ENCODE peak calls at places on chromosomes 11 and 22, in eight cellular contexts. One of them, this sample, is unnamed.

GRCh38 chr11:70156291-70157037 is 46.6 kb upstream of the FADD start:
- DNase-seq in posterior cingulate gyrus: no peak
- DNase-seq in coronary artery: no peak
- DNase-seq in activated CD4-positive, CD25-positive, alpha-beta regulatory T cell treated with anti-CD3 and anti-CD28 coated beads, Interleukin-2, amount 50 U/mL, for 72 hours: no peak
- DNase-seq in astrocyte of the spinal cord: no peak
- DNase-seq in amniotic stem cell: no peak
- DNase-seq in HAP-1: no peak
- DNase-seq in SJCRH30: no peak
- DNase-seq in this sample: no peak

GRCh38 chr11:120577624-120578363 is 66.2 kb downstream of the GRIK4 start:
- DNase-seq in SJCRH30: no peak
- DNase-seq in amniotic stem cell: no peak
- DNase-seq in posterior cingulate gyrus: no peak
- DNase-seq in coronary artery: no peak
- DNase-seq in activated CD4-positive, CD25-positive, alpha-beta regulatory T cell treated with anti-CD3 and anti-CD28 coated beads, Interleukin-2, amount 50 U/mL, for 72 hours: no peak
- DNase-seq in astrocyte of the spinal cord: no peak
- DNase-seq in HAP-1: no peak
- DNase-seq in this sample: no peak

GRCh38 chr11:12139144-12139881 is 28.9 kb downstream of the MICAL2 start:
- DNase-seq in SJCRH30: no peak
- DNase-seq in HAP-1: no peak
- DNase-seq in amniotic stem cell: no peak
- DNase-seq in posterior cingulate gyrus: no peak
- DNase-seq in activated CD4-positive, CD25-positive, alpha-beta regulatory T cell treated with anti-CD3 and anti-CD28 coated beads, Interleukin-2, amount 50 U/mL, for 72 hours: no peak
- DNase-seq in coronary artery: no peak
- DNase-seq in astrocyte of the spinal cord: peak
- DNase-seq in this sample: peak

GRCh38 chr22:37801946-37802309 is 5.8 kb upstream of the GCAT start:
- DNase-seq in activated CD4-positive, CD25-positive, alpha-beta regulatory T cell treated with anti-CD3 and anti-CD28 coated beads, Interleukin-2, amount 50 U/mL, for 72 hours: no peak
- DNase-seq in amniotic stem cell: no peak
- DNase-seq in HAP-1: peak
- DNase-seq in SJCRH30: no peak
- DNase-seq in coronary artery: no peak
- DNase-seq in astrocyte of the spinal cord: no peak
- DNase-seq in posterior cingulate gyrus: no peak
- DNase-seq in this sample: no peak

GRCh38 chr11:111733655-111734088 is 32.5 kb downstream of the PPP2R1B start:
- DNase-seq in coronary artery: no peak
- DNase-seq in activated CD4-positive, CD25-positive, alpha-beta regulatory T cell treated with anti-CD3 and anti-CD28 coated beads, Interleukin-2, amount 50 U/mL, for 72 hours: no peak
- DNase-seq in SJCRH30: no peak
- DNase-seq in astrocyte of the spinal cord: peak
- DNase-seq in HAP-1: no peak
- DNase-seq in amniotic stem cell: no peak
- DNase-seq in posterior cingulate gyrus: no peak
- DNase-seq in this sample: no peak

GRCh38 chr11:36360318-36360717 is 64.2 kb downstream of the PRR5L start:
- DNase-seq in amniotic stem cell: no peak
- DNase-seq in astrocyte of the spinal cord: no peak
- DNase-seq in activated CD4-positive, CD25-positive, alpha-beta regulatory T cell treated with anti-CD3 and anti-CD28 coated beads, Interleukin-2, amount 50 U/mL, for 72 hours: no peak
- DNase-seq in SJCRH30: no peak
- DNase-seq in HAP-1: no peak
- DNase-seq in posterior cingulate gyrus: no peak
- DNase-seq in coronary artery: no peak
- DNase-seq in this sample: no peak

GRCh38 chr11:64607381-64608259 is 16.6 kb downstream of the SLC22A12 start:
- DNase-seq in coronary artery: no peak
- DNase-seq in SJCRH30: no peak
- DNase-seq in posterior cingulate gyrus: peak
- DNase-seq in HAP-1: no peak
- DNase-seq in amniotic stem cell: no peak
- DNase-seq in astrocyte of the spinal cord: peak
- DNase-seq in activated CD4-positive, CD25-positive, alpha-beta regulatory T cell treated with anti-CD3 and anti-CD28 coated beads, Interleukin-2, amount 50 U/mL, for 72 hours: no peak
- DNase-seq in this sample: peak

GRCh38 chr11:67409781-67410368 is 5.6 kb upstream of the CARNS1 start:
- DNase-seq in HAP-1: peak
- DNase-seq in activated CD4-positive, CD25-positive, alpha-beta regulatory T cell treated with anti-CD3 and anti-CD28 coated beads, Interleukin-2, amount 50 U/mL, for 72 hours: no peak
- DNase-seq in posterior cingulate gyrus: no peak
- DNase-seq in astrocyte of the spinal cord: no peak
- DNase-seq in SJCRH30: no peak
- DNase-seq in coronary artery: no peak
- DNase-seq in amniotic stem cell: no peak
- DNase-seq in this sample: no peak

GRCh38 chr11:15944460-15944859 is 411.9 kb downstream of the SOX6 start:
- DNase-seq in amniotic stem cell: no peak
- DNase-seq in coronary artery: peak
- DNase-seq in HAP-1: no peak
- DNase-seq in posterior cingulate gyrus: no peak
- DNase-seq in activated CD4-positive, CD25-positive, alpha-beta regulatory T cell treated with anti-CD3 and anti-CD28 coated beads, Interleukin-2, amount 50 U/mL, for 72 hours: no peak
- DNase-seq in astrocyte of the spinal cord: no peak
- DNase-seq in SJCRH30: no peak
- DNase-seq in this sample: no peak

GRCh38 chr11:59187587-59187986 is 15.7 kb downstream of the DTX4 start:
- DNase-seq in astrocyte of the spinal cord: no peak
- DNase-seq in activated CD4-positive, CD25-positive, alpha-beta regulatory T cell treated with anti-CD3 and anti-CD28 coated beads, Interleukin-2, amount 50 U/mL, for 72 hours: no peak
- DNase-seq in HAP-1: no peak
- DNase-seq in amniotic stem cell: no peak
- DNase-seq in coronary artery: no peak
- DNase-seq in SJCRH30: peak
- DNase-seq in posterior cingulate gyrus: no peak
- DNase-seq in this sample: peak

GRCh38 chr22:37197451-37198289 is 9.6 kb upstream of the C1QTNF6 start:
- DNase-seq in astrocyte of the spinal cord: peak
- DNase-seq in HAP-1: no peak
- DNase-seq in amniotic stem cell: no peak
- DNase-seq in activated CD4-positive, CD25-positive, alpha-beta regulatory T cell treated with anti-CD3 and anti-CD28 coated beads, Interleukin-2, amount 50 U/mL, for 72 hours: peak
- DNase-seq in coronary artery: no peak
- DNase-seq in SJCRH30: no peak
- DNase-seq in posterior cingulate gyrus: no peak
- DNase-seq in this sample: peak

GRCh38 chr22:28980326-28980725 is 81.3 kb downstream of the C22orf31 start:
- DNase-seq in astrocyte of the spinal cord: no peak
- DNase-seq in SJCRH30: no peak
- DNase-seq in amniotic stem cell: no peak
- DNase-seq in coronary artery: no peak
- DNase-seq in HAP-1: no peak
- DNase-seq in activated CD4-positive, CD25-positive, alpha-beta regulatory T cell treated with anti-CD3 and anti-CD28 coated beads, Interleukin-2, amount 50 U/mL, for 72 hours: no peak
- DNase-seq in posterior cingulate gyrus: no peak
- DNase-seq in this sample: no peak

GRCh38 chr22:46748948-46749681 is 11.1 kb upstream of the CERK start:
- DNase-seq in SJCRH30: no peak
- DNase-seq in amniotic stem cell: no peak
- DNase-seq in HAP-1: no peak
- DNase-seq in activated CD4-positive, CD25-positive, alpha-beta regulatory T cell treated with anti-CD3 and anti-CD28 coated beads, Interleukin-2, amount 50 U/mL, for 72 hours: peak
- DNase-seq in coronary artery: no peak
- DNase-seq in posterior cingulate gyrus: no peak
- DNase-seq in astrocyte of the spinal cord: no peak
- DNase-seq in this sample: peak

GRCh38 chr11:30131535-30131934 is 99.3 kb upstream of the FSHB start:
- DNase-seq in activated CD4-positive, CD25-positive, alpha-beta regulatory T cell treated with anti-CD3 and anti-CD28 coated beads, Interleukin-2, amount 50 U/mL, for 72 hours: no peak
- DNase-seq in astrocyte of the spinal cord: no peak
- DNase-seq in HAP-1: no peak
- DNase-seq in coronary artery: no peak
- DNase-seq in SJCRH30: peak
- DNase-seq in amniotic stem cell: no peak
- DNase-seq in posterior cingulate gyrus: no peak
- DNase-seq in this sample: no peak

GRCh38 chr11:62573006-62573591 is 592 bp downstream of the EEF1G start:
- DNase-seq in activated CD4-positive, CD25-positive, alpha-beta regulatory T cell treated with anti-CD3 and anti-CD28 coated beads, Interleukin-2, amount 50 U/mL, for 72 hours: no peak
- DNase-seq in coronary artery: no peak
- DNase-seq in astrocyte of the spinal cord: peak
- DNase-seq in HAP-1: peak
- DNase-seq in SJCRH30: peak
- DNase-seq in amniotic stem cell: no peak
- DNase-seq in posterior cingulate gyrus: no peak
- DNase-seq in this sample: no peak

GRCh38 chr11:46912526-46913150 is 5.7 kb downstream of the LRP4 start:
- DNase-seq in amniotic stem cell: no peak
- DNase-seq in coronary artery: no peak
- DNase-seq in activated CD4-positive, CD25-positive, alpha-beta regulatory T cell treated with anti-CD3 and anti-CD28 coated beads, Interleukin-2, amount 50 U/mL, for 72 hours: no peak
- DNase-seq in astrocyte of the spinal cord: no peak
- DNase-seq in HAP-1: peak
- DNase-seq in SJCRH30: peak
- DNase-seq in posterior cingulate gyrus: no peak
- DNase-seq in this sample: no peak

GRCh38 chr11:18188796-18189195 is 16.2 kb downstream of the MRGPRX4 start:
- DNase-seq in posterior cingulate gyrus: no peak
- DNase-seq in astrocyte of the spinal cord: no peak
- DNase-seq in HAP-1: no peak
- DNase-seq in coronary artery: no peak
- DNase-seq in SJCRH30: no peak
- DNase-seq in activated CD4-positive, CD25-positive, alpha-beta regulatory T cell treated with anti-CD3 and anti-CD28 coated beads, Interleukin-2, amount 50 U/mL, for 72 hours: no peak
- DNase-seq in amniotic stem cell: no peak
- DNase-seq in this sample: no peak

GRCh38 chr22:24418786-24419479 is 8.5 kb upstream of the ADORA2A start:
- DNase-seq in HAP-1: no peak
- DNase-seq in astrocyte of the spinal cord: no peak
- DNase-seq in amniotic stem cell: no peak
- DNase-seq in posterior cingulate gyrus: no peak
- DNase-seq in coronary artery: no peak
- DNase-seq in SJCRH30: no peak
- DNase-seq in activated CD4-positive, CD25-positive, alpha-beta regulatory T cell treated with anti-CD3 and anti-CD28 coated beads, Interleukin-2, amount 50 U/mL, for 72 hours: no peak
- DNase-seq in this sample: no peak

GRCh38 chr22:21766933-21767462 is 31.4 kb upstream of the YPEL1 start:
- DNase-seq in SJCRH30: no peak
- DNase-seq in astrocyte of the spinal cord: no peak
- DNase-seq in activated CD4-positive, CD25-positive, alpha-beta regulatory T cell treated with anti-CD3 and anti-CD28 coated beads, Interleukin-2, amount 50 U/mL, for 72 hours: peak
- DNase-seq in posterior cingulate gyrus: no peak
- DNase-seq in amniotic stem cell: no peak
- DNase-seq in coronary artery: no peak
- DNase-seq in HAP-1: no peak
- DNase-seq in this sample: no peak

GRCh38 chr22:49810363-49811013 is 17.2 kb downstream of the BRD1 start:
- DNase-seq in coronary artery: no peak
- DNase-seq in amniotic stem cell: no peak
- DNase-seq in SJCRH30: no peak
- DNase-seq in activated CD4-positive, CD25-positive, alpha-beta regulatory T cell treated with anti-CD3 and anti-CD28 coated beads, Interleukin-2, amount 50 U/mL, for 72 hours: no peak
- DNase-seq in astrocyte of the spinal cord: peak
- DNase-seq in HAP-1: no peak
- DNase-seq in posterior cingulate gyrus: no peak
- DNase-seq in this sample: no peak

GRCh38 chr22:40414838-40415505 is 44.6 kb downstream of the SGSM3 start:
- DNase-seq in coronary artery: no peak
- DNase-seq in posterior cingulate gyrus: no peak
- DNase-seq in SJCRH30: no peak
- DNase-seq in activated CD4-positive, CD25-positive, alpha-beta regulatory T cell treated with anti-CD3 and anti-CD28 coated beads, Interleukin-2, amount 50 U/mL, for 72 hours: no peak
- DNase-seq in astrocyte of the spinal cord: no peak
- DNase-seq in amniotic stem cell: no peak
- DNase-seq in HAP-1: no peak
- DNase-seq in this sample: no peak

GRCh38 chr11:64124147-64124546 is 41.8 kb downstream of the MACROD1 start:
- DNase-seq in amniotic stem cell: no peak
- DNase-seq in astrocyte of the spinal cord: no peak
- DNase-seq in coronary artery: no peak
- DNase-seq in posterior cingulate gyrus: no peak
- DNase-seq in SJCRH30: peak
- DNase-seq in activated CD4-positive, CD25-positive, alpha-beta regulatory T cell treated with anti-CD3 and anti-CD28 coated beads, Interleukin-2, amount 50 U/mL, for 72 hours: no peak
- DNase-seq in HAP-1: peak
- DNase-seq in this sample: no peak